ENCODE peak calls at places on chromosomes 7 and 10, in seven cellular contexts. W, J, T, C, M, P and K are unnamed samples.
A peak's percentile ranks its signal among the peaks of the same experiment; 100 is the strongest.

GRCh38 chr7:50660040-50660829 is 95.0 kb upstream of the DDC start:
- DNase-seq in P (peak; percentile 84), T (no peak), J (no peak), C (no peak), M (no peak), W (peak; percentile 86), K (peak; percentile 71)

GRCh38 chr7:47688311-47689100 is 106.6 kb upstream of the TNS3 start:
- DNase-seq in W (no peak), P (no peak), M (no peak), T (no peak), J (no peak), C (no peak), K (no peak)

GRCh38 chr7:23475579-23475844 is 5.2 kb upstream of the IGF2BP3 start:
- DNase-seq in T (no peak), W (no peak), P (no peak), J (no peak), M (no peak), C (no peak), K (no peak)

GRCh38 chr10:37952051-37952815 is 24.2 kb downstream of the ZNF25 start:
- DNase-seq in C (no peak), W (no peak), J (no peak), M (no peak), T (no peak), P (no peak), K (no peak)

GRCh38 chr10:86900955-86901354 is 56.5 kb downstream of the MMRN2 start:
- DNase-seq in J (peak; percentile 47), M (no peak), W (no peak), P (peak; percentile 84), T (peak; percentile 94), C (no peak), K (peak; percentile 91)

GRCh38 chr10:96222908-96223307 is 48.5 kb downstream of the BLNK start:
- DNase-seq in J (no peak), M (no peak), T (no peak), C (no peak), P (no peak), W (no peak), K (no peak)

GRCh38 chr7:83807770-83808169 is 158.8 kb upstream of the SEMA3E start:
- DNase-seq in T (no peak), J (no peak), M (no peak), W (no peak), C (no peak), P (no peak), K (no peak)

GRCh38 chr7:149291036-149291835 is 29.2 kb downstream of the ZNF783 start:
- DNase-seq in P (peak; percentile 50), T (no peak), W (no peak), C (no peak), M (no peak), J (no peak), K (no peak)

GRCh38 chr7:11261470-11261869 is 287.8 kb downstream of the PHF14 start:
- DNase-seq in J (no peak), W (no peak), T (no peak), C (no peak), M (peak; percentile 82), P (no peak), K (no peak)

GRCh38 chr10:79449181-79450146 is 4.0 kb upstream of the ZCCHC24 start:
- DNase-seq in T (no peak), C (no peak), J (no peak), W (no peak), M (no peak), P (no peak), K (peak; percentile 19)

GRCh38 chr10:97550336-97551149 is 22.0 kb upstream of the ANKRD2 start:
- DNase-seq in M (no peak), T (no peak), P (no peak), C (no peak), W (no peak), J (no peak), K (no peak)

GRCh38 chr7:53315986-53316385 is 280.6 kb downstream of the POM121L12 start:
- DNase-seq in C (no peak), J (no peak), T (no peak), W (no peak), P (no peak), M (no peak), K (peak; percentile 55)

GRCh38 chr10:103397191-103397825 is 882 bp downstream of the PDCD11 start:
- DNase-seq in J (no peak), C (no peak), M (no peak), T (peak; percentile 4), P (no peak), W (peak; percentile 40), K (no peak)

GRCh38 chr7:104627516-104627915 is 299.1 kb downstream of the LHFPL3 start:
- DNase-seq in M (no peak), J (peak; percentile 6), W (no peak), P (no peak), T (peak; percentile 46), C (no peak), K (peak; percentile 6)

GRCh38 chr10:84244651-84245270 is at the start of gene RGR:
- DNase-seq in C (no peak), J (no peak), W (no peak), M (no peak), P (peak; percentile 79), T (no peak), K (peak; percentile 71)

GRCh38 chr7:151191544-151191943 is 4.5 kb upstream of the ASB10 start:
- DNase-seq in W (no peak), T (no peak), M (no peak), P (peak; percentile 42), C (no peak), J (no peak), K (no peak)